ENCODE peak calls at places on chromosomes 4 and X, in eight cellular contexts. S, P, K, V, G, B, X and E are unnamed samples.

GRCh38 chr4:138390286-138390685 is 148.1 kb upstream of the SLC7A11 start:
- DNase-seq in S (no peak), P (no peak), K (no peak), V (peak), G (no peak), B (no peak), X (no peak), E (no peak)

GRCh38 chr4:138946306-138946705 is 69.3 kb upstream of the NOCT start:
- DNase-seq in S (no peak), P (no peak), K (no peak), V (no peak), G (no peak), B (no peak), X (no peak), E (no peak)

GRCh38 chr4:22672519-22672918 is 20.2 kb upstream of the GBA3 start:
- DNase-seq in S (no peak), P (no peak), K (no peak), V (no peak), G (no peak), B (no peak), X (no peak), E (no peak)

GRCh38 chr4:98546910-98547544 is 111.4 kb downstream of the TSPAN5 start:
- DNase-seq in S (no peak), P (no peak), K (no peak), V (peak), G (no peak), B (no peak), X (no peak), E (peak)

GRCh38 chrX:138745215-138745614 is 33.7 kb upstream of the FGF13 start:
- DNase-seq in S (no peak), P (no peak), K (peak), V (peak), G (peak), B (no peak), X (peak), E (no peak)

GRCh38 chr4:102781570-102781969 is 20.8 kb upstream of the MANBA start:
- DNase-seq in S (no peak), P (no peak), K (no peak), V (no peak), G (no peak), B (no peak), X (no peak), E (no peak)

GRCh38 chr4:158722291-158722916 is 792 bp downstream of the PPID start:
- DNase-seq in S (no peak), P (no peak), K (peak), V (peak), G (peak), B (no peak), X (no peak), E (no peak)

GRCh38 chrX:106999002-106999975 is 723 bp downstream of the MORC4 start:
- DNase-seq in S (peak), P (no peak), K (peak), V (peak), G (peak), B (peak), X (peak), E (peak)

GRCh38 chr4:47531241-47531953 is 46.3 kb downstream of the ATP10D start:
- DNase-seq in S (no peak), P (no peak), K (peak), V (peak), G (no peak), B (no peak), X (peak), E (no peak)

GRCh38 chr4:165009493-165010227 is 22.1 kb upstream of the TRIM60 start:
- DNase-seq in S (no peak), P (no peak), K (no peak), V (no peak), G (no peak), B (no peak), X (no peak), E (no peak)

GRCh38 chr4:256492-256891 is 48.8 kb downstream of the ZNF732 start:
- DNase-seq in S (no peak), P (no peak), K (no peak), V (no peak), G (no peak), B (no peak), X (no peak), E (no peak)

GRCh38 chr4:252065-252601 is 53.1 kb downstream of the ZNF732 start:
- DNase-seq in S (no peak), P (no peak), K (no peak), V (no peak), G (no peak), B (no peak), X (no peak), E (no peak)

DNA sequence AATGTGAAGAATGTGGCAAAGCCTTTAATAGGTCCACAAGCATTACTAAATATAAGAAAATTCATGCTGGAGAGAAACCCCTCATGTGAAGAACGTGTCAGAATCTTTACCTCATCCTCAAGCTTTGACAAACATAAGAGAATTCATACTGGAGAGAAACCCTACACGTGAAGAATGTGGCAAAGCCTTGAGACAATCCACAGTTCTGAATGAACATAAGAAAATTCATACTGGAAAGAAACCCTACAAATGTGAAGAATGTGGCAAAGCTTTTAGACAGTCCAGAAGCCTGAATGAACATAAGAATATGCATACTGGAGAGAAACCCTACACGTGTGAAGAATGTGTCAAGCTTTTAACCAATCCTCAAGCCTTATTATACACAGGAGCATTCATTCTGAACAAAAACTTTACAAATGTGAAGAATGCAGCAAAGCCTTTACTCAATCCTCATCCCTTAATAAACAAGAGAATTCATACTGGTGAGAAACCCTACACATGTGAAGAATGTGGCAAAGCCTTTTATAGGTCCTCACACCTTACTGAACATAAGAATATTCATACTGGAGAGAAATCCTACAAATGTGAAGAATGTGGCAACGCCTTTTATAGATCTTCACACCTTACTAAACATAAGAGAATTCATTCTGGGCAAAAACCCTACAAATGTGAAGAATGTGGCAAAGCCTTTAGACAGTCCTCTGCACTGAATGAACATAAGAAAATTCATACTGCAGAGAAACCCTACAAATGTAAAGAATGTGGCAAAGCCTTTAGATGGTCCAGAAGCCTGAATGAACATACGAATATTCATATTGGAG is 51.1 kb downstream of the ZNF732 start:
- DNase-seq in S (no peak), P (no peak), K (no peak), V (no peak), G (no peak), B (no peak), X (no peak), E (no peak)
- H3K4me3 ChIP-seq in S (no peak), P (no peak), K (no peak), V (no peak), G (no peak), B (no peak), X (no peak), E (no peak)

DNA sequence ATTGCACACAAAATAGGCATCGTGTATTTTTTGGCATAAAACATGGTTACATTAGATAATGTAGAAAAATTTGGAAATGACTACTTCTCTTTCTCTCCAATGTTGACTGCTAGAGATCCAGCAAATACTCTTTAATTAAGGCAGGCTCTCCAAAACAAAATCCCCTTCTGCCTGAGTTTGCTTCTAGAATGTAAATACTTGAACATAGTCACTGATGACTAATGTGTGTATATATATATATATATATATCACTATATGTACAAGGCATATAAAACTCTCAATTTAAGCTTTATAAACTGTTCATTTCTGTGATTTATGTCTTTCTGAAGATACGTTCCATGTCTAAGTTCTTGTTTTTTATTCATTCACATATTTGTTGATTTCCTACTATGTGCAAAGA is 67.2 kb upstream of the CAMK2D start:
- DNase-seq in S (no peak), P (no peak), K (no peak), V (no peak), G (no peak), B (no peak), X (no peak), E (no peak)
- H3K27ac ChIP-seq in S (no peak), P (no peak), K (no peak), V (no peak), G (no peak), B (no peak), X (no peak), E (no peak)

GRCh38 chr4:88731359-88731758 is 33.7 kb upstream of the NAP1L5 start:
- DNase-seq in S (no peak), P (no peak), K (no peak), V (no peak), G (no peak), B (no peak), X (no peak), E (no peak)
- TF ChIP-seq CTCF in S (no peak), P (no peak), K (no peak), V (no peak), G (no peak), B (no peak), X (no peak), E (no peak)

GRCh38 chr4:132123870-132124623 is 1025.0 kb upstream of the PCDH10 start:
- DNase-seq in S (no peak), P (no peak), K (no peak), V (peak), G (no peak), B (no peak), X (no peak), E (no peak)
- H3K4me3 ChIP-seq in S (no peak), P (no peak), K (no peak), V (no peak), G (no peak), B (no peak), X (no peak), E (no peak)

DNA sequence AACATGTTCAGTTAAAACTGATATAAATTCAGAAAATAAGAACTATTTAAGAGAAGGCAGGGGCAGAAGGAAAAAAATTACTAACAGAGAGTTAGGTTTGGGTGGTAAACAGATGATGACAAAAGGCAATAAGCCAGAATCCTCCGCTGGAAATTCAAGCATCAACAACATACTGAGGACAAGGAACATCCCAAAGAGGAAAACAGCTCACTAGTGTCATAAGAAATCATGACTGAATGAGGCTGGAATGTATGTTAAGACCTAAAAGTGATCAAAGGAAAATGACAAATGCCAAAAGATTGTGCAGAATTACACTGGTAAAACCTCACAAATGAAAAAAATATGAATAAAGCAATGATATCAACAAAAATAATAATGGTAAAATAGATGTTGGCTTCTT is 88.4 kb downstream of the WDFY3 start:
- DNase-seq in S (no peak), P (no peak), K (no peak), V (peak), G (no peak), B (no peak), X (no peak), E (no peak)
- H3K27ac ChIP-seq in S (no peak), P (no peak), K (no peak), V (no peak), G (no peak), B (no peak), X (no peak), E (no peak)

GRCh38 chrX:69282893-69283690 is 117.8 kb upstream of the PJA1 start:
- DNase-seq in S (no peak), P (no peak), K (no peak), V (no peak), G (no peak), B (no peak), X (no peak), E (no peak)
- TF ChIP-seq CTCF in S (no peak), P (no peak), K (no peak), V (peak), G (no peak), B (no peak), X (no peak), E (no peak)